ENCODE peak calls at places on chromosomes 1 and 21, in seven cellular contexts. N, G, H, B, A, K and F are unnamed samples.
A peak's percentile ranks its signal among the peaks of the same experiment; 100 is the strongest.

GRCh38 chr1:2890221-2890850 is 88.8 kb upstream of the TTC34 start:
- DNase-seq in H (no peak), A (no peak), K (no peak), G (no peak), N (no peak), B (no peak), F (no peak)

GRCh38 chr1:119475866-119476439 is 31.1 kb upstream of the HSD3B1 start:
- DNase-seq in N (peak; percentile 37), K (peak; percentile 84), B (peak; percentile 21), A (peak; percentile 46), H (peak; percentile 27), G (peak; percentile 89), F (peak; percentile 88)

GRCh38 chr21:27802816-27803475 is 836.1 kb upstream of the ADAMTS5 start:
- DNase-seq in N (peak; percentile 18), K (peak; percentile 30), H (no peak), B (peak; percentile 31), G (peak; percentile 57), A (peak; percentile 17), F (peak; percentile 71)

GRCh38 chr1:40383095-40383487 is 9.6 kb downstream of the SMAP2 start:
- DNase-seq in A (no peak), H (no peak), N (no peak), G (peak; percentile 55), K (no peak), B (no peak), F (peak; percentile 79)

GRCh38 chr1:14590781-14591180 is 7.7 kb upstream of the KAZN start:
- DNase-seq in A (no peak), N (no peak), K (peak; percentile 13), H (no peak), G (peak; percentile 39), B (no peak), F (peak; percentile 89)

GRCh38 chr1:236685917-236686814 is at the start of gene ACTN2:
- DNase-seq in H (peak; percentile 5), G (peak; percentile 76), K (peak; percentile 33), B (no peak), N (peak; percentile 46), A (no peak), F (peak; percentile 65)

GRCh38 chr21:37153193-37153934 is 80.3 kb downstream of the TTC3 start:
- DNase-seq in N (no peak), H (peak; percentile 26), K (peak; percentile 82), B (peak; percentile 88), A (no peak), G (no peak), F (no peak)

GRCh38 chr21:45041351-45041805 is 33.0 kb upstream of the ADARB1 start:
- DNase-seq in H (peak; percentile 86), G (no peak), A (no peak), B (peak; percentile 78), N (no peak), K (peak; percentile 26), F (no peak)

GRCh38 chr1:175297291-175297690 is 104.7 kb upstream of the KIAA0040 start:
- DNase-seq in G (no peak), H (no peak), A (no peak), K (no peak), N (no peak), B (no peak), F (no peak)

GRCh38 chr1:227489572-227489971 is 73.8 kb upstream of the ZNF678 start:
- DNase-seq in K (no peak), G (no peak), H (no peak), N (no peak), A (no peak), B (no peak), F (no peak)

GRCh38 chr1:41462680-41463004 is 21.8 kb downstream of the EDN2 start:
- DNase-seq in N (no peak), B (no peak), H (no peak), K (no peak), G (no peak), A (no peak), F (no peak)

GRCh38 chr1:160620942-160621632 is 25.8 kb downstream of the SLAMF1 start:
- DNase-seq in K (no peak), G (no peak), B (no peak), N (no peak), A (no peak), H (no peak), F (no peak)

GRCh38 chr21:38921511-38922215 is 115.9 kb downstream of the ETS2 start:
- DNase-seq in B (no peak), H (no peak), G (no peak), A (no peak), N (no peak), K (no peak), F (no peak)

GRCh38 chr1:228830954-228831481 is 95.7 kb downstream of the RHOU start:
- DNase-seq in K (peak; percentile 58), H (peak; percentile 74), A (no peak), N (no peak), G (no peak), B (peak; percentile 65), F (no peak)

GRCh38 chr1:193592325-193592724 is 405.9 kb upstream of the B3GALT2 start:
- DNase-seq in N (no peak), A (no peak), B (no peak), G (no peak), K (no peak), H (no peak), F (no peak)

GRCh38 chr1:115337633-115338456 is at the start of gene NGF:
- DNase-seq in H (peak; percentile 46), G (peak; percentile 80), K (peak; percentile 33), B (peak; percentile 78), A (peak; percentile 63), N (peak; percentile 70), F (peak; percentile 89)

GRCh38 chr1:43834280-43835140 is 99.1 kb upstream of the ARTN start:
- DNase-seq in N (no peak), H (peak; percentile 49), A (no peak), G (no peak), B (no peak), K (peak; percentile 74), F (no peak)

GRCh38 chr1:47551971-47552528 is 114.2 kb downstream of the FOXD2 start:
- DNase-seq in A (no peak), G (no peak), K (no peak), B (no peak), H (no peak), N (no peak), F (no peak)

GRCh38 chr1:117346206-117346928 is 20.9 kb upstream of the MAN1A2 start:
- DNase-seq in A (no peak), B (peak; percentile 57), H (no peak), G (no peak), N (no peak), K (no peak), F (peak; percentile 33)

GRCh38 chr1:43522776-43523480 is 7.8 kb upstream of the PTPRF start:
- DNase-seq in G (no peak), N (no peak), B (peak; percentile 93), A (no peak), H (peak; percentile 76), K (peak; percentile 98), F (peak; percentile 60)

GRCh38 chr1:248622491-248623106 is 12.3 kb downstream of the OR2T11 start:
- DNase-seq in A (no peak), G (no peak), H (no peak), B (peak; percentile 0), K (peak; percentile 64), N (no peak), F (peak; percentile 3)

GRCh38 chr1:65372557-65372956 is 47.9 kb upstream of the LEPR start:
- DNase-seq in N (no peak), A (no peak), B (no peak), G (no peak), K (no peak), H (peak; percentile 20), F (no peak)

GRCh38 chr1:200979574-200980451 is 43.7 kb downstream of the KIF21B start:
- DNase-seq in G (peak; percentile 80), K (peak; percentile 61), A (peak; percentile 47), H (no peak), B (no peak), N (no peak), F (peak; percentile 76)

DNA sequence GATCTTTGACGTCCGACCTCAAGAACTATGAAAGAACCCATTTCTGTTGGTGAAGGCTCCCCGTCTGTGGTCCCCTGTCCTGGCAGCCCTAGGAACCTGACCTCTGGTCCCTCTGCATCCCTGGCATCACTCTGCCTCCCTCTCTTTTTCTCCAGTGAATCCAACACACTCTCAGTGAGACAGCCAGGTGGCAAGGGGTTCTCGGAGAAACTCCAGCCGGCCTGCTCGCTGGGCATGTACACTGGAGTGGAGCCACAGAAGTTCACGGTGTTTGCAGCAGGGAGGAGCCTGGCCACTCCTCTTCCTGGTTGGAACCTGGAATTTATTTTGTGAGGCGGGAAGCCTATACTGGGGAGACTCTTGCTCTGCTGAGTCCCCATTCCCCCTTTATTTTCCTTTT is 230.2 kb upstream of the AJAP1 start:
- DNase-seq in N (no peak), H (no peak), B (no peak), K (no peak), A (no peak), G (no peak), F (no peak)
- H2BK120ac ChIP-seq in N (no peak overlapping the region), H (no peak overlapping the region), B (no peak overlapping the region), K (no peak overlapping the region), A (no peak overlapping the region), G (no peak overlapping the region), F (no peak overlapping the region)

GRCh38 chr1:169648709-169649108 is 18.8 kb upstream of the SELP start:
- DNase-seq in N (no peak), H (no peak), B (no peak), K (no peak), A (no peak), G (no peak), F (no peak)

GRCh38 chr1:169648187-169648586 is 18.3 kb upstream of the SELP start:
- DNase-seq in B (no peak), K (no peak), H (no peak), A (no peak), G (no peak), N (no peak), F (no peak)

GRCh38 chr1:169653873-169654272 is 23.9 kb upstream of the SELP start:
- DNase-seq in K (no peak), G (no peak), B (no peak), N (no peak), A (no peak), H (no peak), F (no peak)

GRCh38 chr1:169647512-169647911 is 17.6 kb upstream of the SELP start:
- DNase-seq in A (no peak), G (no peak), N (no peak), K (no peak), B (no peak), H (no peak), F (no peak)

GRCh38 chr1:169650551-169650950 is 20.6 kb upstream of the SELP start:
- DNase-seq in A (no peak), N (no peak), K (no peak), B (no peak), H (no peak), G (no peak), F (no peak)
- H3K4ac ChIP-seq in A (no peak overlapping the region), N (no peak overlapping the region), K (no peak overlapping the region), B (no peak overlapping the region), H (no peak overlapping the region), G (no peak overlapping the region), F (no peak overlapping the region)

GRCh38 chr21:46091631-46092025 is 6.3 kb upstream of the COL6A2 start:
- DNase-seq in H (no peak), A (no peak), G (no peak), N (no peak), K (no peak), B (peak; percentile 74), F (no peak)
- H2BK120ac ChIP-seq in H (peak overlapping the region; percentile 6), A (no peak overlapping the region), G (no peak overlapping the region), N (no peak overlapping the region), K (no peak overlapping the region), B (peak overlapping the region; percentile 98), F (no peak overlapping the region)

GRCh38 chr1:6037338-6037762 is 8.3 kb upstream of the KCNAB2 start:
- DNase-seq in K (no peak), N (no peak), G (no peak), H (peak; percentile 58), A (no peak), B (peak; percentile 34), F (peak; percentile 44)
- H3K4ac ChIP-seq in K (no peak overlapping the region), N (no peak overlapping the region), G (no peak overlapping the region), H (no peak overlapping the region), A (no peak overlapping the region), B (no peak overlapping the region), F (no peak overlapping the region)